ENCODE peak calls at places on chromosome 18, in seven cellular contexts. E is adrenal gland, N is HCT116, L is breast epithelium, B is ovary, R is sigmoid colon, F is heart left ventricle. H is an unnamed sample. For H3K4me1, the result is how much of the 10 kb centered on the place peaks cover.

GRCh38 chr18:22167471-22168151 is 1.8 kb upstream of the GATA6 start:
- DNase-seq in E (peak), N (no peak), L (no peak), B (peak), R (no peak), F (peak), H (peak)

GRCh38 chr18:74916773-74917393 is 292.1 kb downstream of the PTGR3 start:
- DNase-seq in E (no peak), N (no peak), L (no peak), B (no peak), R (no peak), F (no peak), H (no peak)

GRCh38 chr18:78293940-78294401 is 685.6 kb upstream of the SALL3 start:
- DNase-seq in E (no peak), N (no peak), L (no peak), B (no peak), R (no peak), F (peak), H (no peak)

GRCh38 chr18:13447621-13448020 is 229.1 kb downstream of the LDLRAD4 start:
- DNase-seq in E (peak), N (no peak), L (no peak), B (no peak), R (no peak), F (peak), H (no peak)

GRCh38 chr18:12569791-12570190 is 88.1 kb downstream of the SPIRE1 start:
- DNase-seq in E (no peak), N (no peak), L (no peak), B (no peak), R (no peak), F (no peak), H (no peak)

GRCh38 chr18:49301608-49302007 is 158.8 kb downstream of the DYM start:
- DNase-seq in E (no peak), N (no peak), L (no peak), B (no peak), R (no peak), F (no peak), H (no peak)

GRCh38 chr18:52150050-52150449 is 189.9 kb upstream of the DCC start:
- DNase-seq in E (no peak), N (no peak), L (no peak), B (no peak), R (no peak), F (no peak), H (no peak)

GRCh38 chr18:48270929-48271328 is 138.3 kb downstream of the ZBTB7C start:
- DNase-seq in E (no peak), N (no peak), L (no peak), B (no peak), R (no peak), F (no peak), H (no peak)

GRCh38 chr18:58009166-58009565 is 34.9 kb upstream of the NEDD4L start:
- DNase-seq in E (no peak), N (no peak), L (no peak), B (no peak), R (no peak), F (no peak), H (no peak)

GRCh38 chr18:2704541-2704940 is 49.0 kb downstream of the SMCHD1 start:
- DNase-seq in E (no peak), N (no peak), L (no peak), B (no peak), R (no peak), F (no peak), H (no peak)

DNA sequence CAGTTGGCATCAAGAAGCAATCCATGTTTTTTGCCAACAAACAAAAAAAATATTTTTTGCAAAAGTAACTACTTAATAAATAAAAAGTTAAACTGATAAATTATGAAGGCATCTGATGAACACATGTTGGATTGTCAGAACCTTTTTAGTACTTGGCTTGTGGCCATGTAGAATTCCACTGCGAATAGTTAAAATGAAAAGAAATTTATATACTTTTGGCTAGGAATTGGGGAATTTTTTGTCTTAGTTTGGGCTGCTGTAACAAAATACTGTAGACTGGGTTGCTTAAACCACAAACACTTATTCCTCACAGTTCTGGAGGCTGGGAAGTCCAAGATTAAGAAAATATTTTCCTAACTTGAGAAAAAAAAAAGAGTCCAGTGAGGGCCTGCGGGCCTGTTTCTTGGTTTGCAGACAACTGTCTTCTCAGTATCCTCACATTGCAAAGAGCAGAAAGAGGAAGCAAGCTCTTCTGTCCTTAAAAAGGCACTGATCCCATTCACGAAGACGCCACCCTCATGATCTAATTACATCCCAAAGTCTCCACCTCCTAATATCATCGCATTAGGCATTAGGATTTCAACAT is 81.9 kb downstream of the CD226 start:
- DNase-seq in E (no peak), N (no peak), L (no peak), B (no peak), R (no peak), F (no peak), H (no peak)
- H3K4me1 ChIP-seq in E (under half), N (under half), L (under half), B (under half), R (under half), F (under half), H (under half)

GRCh38 chr18:31497711-31498449 is at the start of gene DSG2:
- DNase-seq in E (peak), N (no peak), L (peak), B (peak), R (peak), F (peak), H (peak)
- TF ChIP-seq POLR2A in E (no peak), N (peak), L (no peak), B (peak), R (no peak), F (no peak), H (peak)

DNA sequence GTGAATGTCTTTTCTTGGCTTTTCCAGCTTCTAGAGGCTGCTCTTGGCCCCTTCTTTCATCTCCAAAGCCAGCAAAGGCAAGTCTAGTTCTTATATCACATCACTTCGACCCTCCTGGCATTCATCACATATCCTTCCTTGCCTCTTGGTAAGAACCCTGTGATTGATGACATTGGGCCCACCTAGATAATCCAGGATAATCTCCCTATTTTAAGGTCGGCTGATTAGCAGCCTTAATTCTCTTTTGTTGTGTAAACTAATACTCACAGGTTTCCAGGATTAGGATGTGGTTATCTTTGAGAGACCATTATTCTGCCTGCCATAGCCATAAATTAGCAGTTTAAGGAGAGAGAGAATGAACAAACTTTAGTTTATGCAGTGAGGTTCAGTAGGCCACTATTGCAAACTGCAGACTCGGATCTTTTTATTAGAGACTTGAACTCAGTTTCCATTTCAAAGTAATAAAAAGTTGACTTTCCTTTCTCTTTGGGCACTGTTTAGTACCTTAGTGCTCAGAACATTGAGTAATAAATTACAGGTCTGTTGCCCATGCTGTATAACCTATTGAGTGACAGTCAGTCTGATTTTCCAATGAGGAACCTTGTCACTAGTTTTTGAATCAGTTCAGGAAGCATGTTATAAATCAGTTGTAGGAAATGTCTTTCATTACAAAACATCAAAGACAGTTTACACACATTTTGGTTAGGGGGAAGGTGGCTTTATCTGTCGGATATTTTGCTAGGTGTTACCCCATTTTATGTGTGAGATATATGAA is 4.5 kb downstream of the NDUFV2 start:
- DNase-seq in E (no peak), N (no peak), L (no peak), B (no peak), R (no peak), F (no peak), H (no peak)
- H3K4me1 ChIP-seq in E (half or more), N (under half), L (under half), B (under half), R (half or more), F (half or more), H (under half)

GRCh38 chr18:31099490-31100230 is 2.6 kb downstream of the DSC2 start:
- DNase-seq in E (no peak), N (no peak), L (no peak), B (no peak), R (no peak), F (no peak), H (no peak)
- TF ChIP-seq POLR2A in E (no peak), N (no peak), L (no peak), B (no peak), R (no peak), F (no peak), H (no peak)

GRCh38 chr18:8773980-8774379 is 68.6 kb downstream of the MTCL1 start:
- DNase-seq in E (no peak), N (no peak), L (no peak), B (no peak), R (no peak), F (no peak), H (no peak)
- H3K4me1 ChIP-seq in E (under half), N (under half), L (under half), B (under half), R (half or more), F (under half), H (under half)

DNA sequence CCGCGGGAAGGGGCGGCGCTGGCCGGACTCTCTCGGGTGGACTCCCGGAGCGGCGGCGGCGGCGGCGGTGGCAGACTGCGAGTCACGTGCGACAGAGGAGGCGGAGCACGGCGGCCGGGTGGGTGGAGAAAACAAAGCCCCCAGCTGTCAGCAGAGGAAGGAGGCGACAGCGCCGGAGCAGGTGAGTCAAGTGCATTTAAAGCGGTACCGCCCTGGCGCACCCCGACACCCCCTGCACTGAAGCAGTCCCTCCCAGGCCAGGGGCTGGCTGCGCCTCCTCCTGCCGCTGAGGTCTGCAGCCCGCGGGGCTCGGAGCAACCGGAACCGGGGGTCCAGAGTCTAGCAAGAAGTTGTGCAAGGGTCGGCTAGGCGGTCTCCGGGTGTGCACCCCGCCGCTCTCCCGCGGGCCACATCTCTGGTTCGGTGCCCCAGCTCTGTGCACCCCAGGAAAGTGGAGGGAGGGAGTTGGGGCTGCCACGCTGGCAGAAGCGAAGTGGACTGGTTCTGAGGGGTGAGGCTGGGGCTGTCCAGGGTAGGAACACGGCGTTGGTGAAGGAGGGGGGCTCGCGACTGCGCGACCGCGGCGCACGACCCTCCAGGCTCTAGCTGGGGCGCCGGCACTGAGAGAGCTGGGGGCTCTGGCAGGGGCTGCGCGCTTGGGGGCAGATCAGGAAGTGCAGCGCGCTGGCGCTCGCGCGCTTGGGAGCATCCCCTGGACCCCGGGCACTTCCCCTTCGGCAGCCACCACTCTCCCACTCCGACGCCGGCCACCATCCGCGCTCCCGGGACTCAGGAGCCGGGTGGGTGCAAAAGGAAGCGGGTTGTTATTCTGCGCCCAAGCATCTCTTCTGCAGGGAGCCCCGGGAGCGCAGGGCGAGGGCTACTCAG is 64.1 kb upstream of the MAPRE2 start:
- DNase-seq in E (peak), N (no peak), L (peak), B (peak), R (peak), F (peak), H (peak)
- TF ChIP-seq POLR2A in E (peak), N (no peak), L (no peak), B (no peak), R (no peak), F (peak), H (peak)

GRCh38 chr18:55324166-55324565 is 263.8 kb downstream of the TCF4 start:
- DNase-seq in E (no peak), N (no peak), L (no peak), B (no peak), R (no peak), F (no peak), H (no peak)
- H3K4me1 ChIP-seq in E (under half), N (under half), L (under half), B (under half), R (under half), F (half or more), H (under half)

GRCh38 chr18:79695856-79696850 is 16.6 kb downstream of the CTDP1 start:
- DNase-seq in E (no peak), N (no peak), L (no peak), B (no peak), R (peak), F (no peak), H (no peak)
- TF ChIP-seq POLR2A in E (no peak), N (no peak), L (no peak), B (no peak), R (no peak), F (no peak), H (no peak)

H was measured in right lobe of liver.